ENCODE peak calls at places on chromosomes 1 and 21, in seven cellular contexts. One of them, this sample, is unnamed.

GRCh38 chr1:211524521-211524920 is 32.6 kb upstream of the RD3 start:
- DNase-seq in iris pigment epithelial cell: no peak
- DNase-seq in kidney: no peak
- DNase-seq in cardiac fibroblast: no peak
- DNase-seq in choroid plexus epithelial cell: no peak
- DNase-seq in breast epithelium: no peak
- DNase-seq in NCI-H1694: no peak
- DNase-seq in this sample: no peak

GRCh38 chr21:22728091-22728490 is 1729.9 kb downstream of the NCAM2 start:
- DNase-seq in breast epithelium: no peak
- DNase-seq in iris pigment epithelial cell: no peak
- DNase-seq in cardiac fibroblast: no peak
- DNase-seq in choroid plexus epithelial cell: no peak
- DNase-seq in kidney: no peak
- DNase-seq in NCI-H1694: no peak
- DNase-seq in this sample: no peak

GRCh38 chr1:172002725-172003345 is 161.5 kb downstream of the DNM3 start:
- DNase-seq in NCI-H1694: peak; percentile 42
- DNase-seq in kidney: no peak
- DNase-seq in iris pigment epithelial cell: peak; percentile 77
- DNase-seq in choroid plexus epithelial cell: peak; percentile 84
- DNase-seq in cardiac fibroblast: peak; percentile 82
- DNase-seq in breast epithelium: no peak
- DNase-seq in this sample: no peak

GRCh38 chr1:67564193-67564592 is 120.8 kb upstream of the GADD45A start:
- DNase-seq in kidney: no peak
- DNase-seq in iris pigment epithelial cell: no peak
- DNase-seq in NCI-H1694: no peak
- DNase-seq in choroid plexus epithelial cell: no peak
- DNase-seq in breast epithelium: no peak
- DNase-seq in cardiac fibroblast: no peak
- DNase-seq in this sample: no peak

GRCh38 chr1:84753516-84754375 is 63.5 kb upstream of the SSX2IP start:
- DNase-seq in iris pigment epithelial cell: peak; percentile 69
- DNase-seq in kidney: peak; percentile 83
- DNase-seq in choroid plexus epithelial cell: peak; percentile 86
- DNase-seq in cardiac fibroblast: peak; percentile 81
- DNase-seq in breast epithelium: peak; percentile 81
- DNase-seq in NCI-H1694: peak; percentile 86
- DNase-seq in this sample: peak; percentile 68

GRCh38 chr1:160205974-160206369 is 788 bp downstream of the PEA15 start:
- DNase-seq in choroid plexus epithelial cell: peak; percentile 52
- DNase-seq in kidney: peak; percentile 82
- DNase-seq in iris pigment epithelial cell: peak; percentile 46
- DNase-seq in NCI-H1694: no peak
- DNase-seq in breast epithelium: no peak
- DNase-seq in cardiac fibroblast: peak; percentile 43
- DNase-seq in this sample: peak; percentile 74

GRCh38 chr1:216183427-216183826 is 239.8 kb downstream of the USH2A start:
- DNase-seq in iris pigment epithelial cell: no peak
- DNase-seq in cardiac fibroblast: no peak
- DNase-seq in kidney: no peak
- DNase-seq in NCI-H1694: peak; percentile 96
- DNase-seq in choroid plexus epithelial cell: no peak
- DNase-seq in breast epithelium: no peak
- DNase-seq in this sample: peak; percentile 7

GRCh38 chr1:15100369-15101111 is 53.0 kb upstream of the TMEM51 start:
- DNase-seq in iris pigment epithelial cell: peak; percentile 48
- DNase-seq in cardiac fibroblast: peak; percentile 50
- DNase-seq in breast epithelium: no peak
- DNase-seq in choroid plexus epithelial cell: peak; percentile 66
- DNase-seq in kidney: no peak
- DNase-seq in NCI-H1694: peak; percentile 31
- DNase-seq in this sample: peak; percentile 27

GRCh38 chr1:173827611-173828010 is 2.9 kb upstream of the CENPL start:
- DNase-seq in iris pigment epithelial cell: peak; percentile 8
- DNase-seq in breast epithelium: no peak
- DNase-seq in cardiac fibroblast: no peak
- DNase-seq in choroid plexus epithelial cell: peak; percentile 10
- DNase-seq in kidney: no peak
- DNase-seq in NCI-H1694: no peak
- DNase-seq in this sample: no peak

GRCh38 chr1:86645866-86646647 is 58.3 kb upstream of the SH3GLB1 start:
- DNase-seq in cardiac fibroblast: no peak
- DNase-seq in breast epithelium: no peak
- DNase-seq in choroid plexus epithelial cell: no peak
- DNase-seq in NCI-H1694: no peak
- DNase-seq in iris pigment epithelial cell: no peak
- DNase-seq in kidney: no peak
- DNase-seq in this sample: no peak

GRCh38 chr1:10168912-10169514 is 41.4 kb upstream of the KIF1B start:
- DNase-seq in iris pigment epithelial cell: no peak
- DNase-seq in choroid plexus epithelial cell: no peak
- DNase-seq in kidney: no peak
- DNase-seq in cardiac fibroblast: no peak
- DNase-seq in breast epithelium: no peak
- DNase-seq in NCI-H1694: no peak
- DNase-seq in this sample: no peak

GRCh38 chr1:2115922-2116341 is 65.7 kb downstream of the PRKCZ start:
- DNase-seq in NCI-H1694: no peak
- DNase-seq in kidney: peak; percentile 68
- DNase-seq in choroid plexus epithelial cell: peak; percentile 36
- DNase-seq in cardiac fibroblast: no peak
- DNase-seq in iris pigment epithelial cell: peak; percentile 37
- DNase-seq in breast epithelium: no peak
- DNase-seq in this sample: no peak

GRCh38 chr21:21200939-21201610 is 202.9 kb downstream of the NCAM2 start:
- DNase-seq in choroid plexus epithelial cell: peak; percentile 67
- DNase-seq in kidney: no peak
- DNase-seq in cardiac fibroblast: peak; percentile 57
- DNase-seq in NCI-H1694: no peak
- DNase-seq in iris pigment epithelial cell: peak; percentile 39
- DNase-seq in breast epithelium: no peak
- DNase-seq in this sample: no peak

GRCh38 chr1:9628541-9629444 is 22.7 kb upstream of the PIK3CD start:
- DNase-seq in iris pigment epithelial cell: no peak
- DNase-seq in NCI-H1694: no peak
- DNase-seq in breast epithelium: no peak
- DNase-seq in kidney: no peak
- DNase-seq in cardiac fibroblast: no peak
- DNase-seq in choroid plexus epithelial cell: no peak
- DNase-seq in this sample: no peak

GRCh38 chr1:235902638-235903542 is 36.2 kb upstream of the LYST start:
- DNase-seq in kidney: peak; percentile 71
- DNase-seq in iris pigment epithelial cell: peak; percentile 86
- DNase-seq in choroid plexus epithelial cell: peak; percentile 60
- DNase-seq in NCI-H1694: no peak
- DNase-seq in breast epithelium: no peak
- DNase-seq in cardiac fibroblast: no peak
- DNase-seq in this sample: peak; percentile 86

GRCh38 chr21:43347461-43347860 is 79.5 kb downstream of the SIK1 start:
- DNase-seq in kidney: no peak
- DNase-seq in NCI-H1694: no peak
- DNase-seq in cardiac fibroblast: no peak
- DNase-seq in breast epithelium: no peak
- DNase-seq in choroid plexus epithelial cell: no peak
- DNase-seq in iris pigment epithelial cell: no peak
- DNase-seq in this sample: no peak